ENCODE peak calls at places on chromosomes 16 and 17, in five cellular contexts. L, H, X, C and S are unnamed samples.
A peak's percentile ranks its signal among the peaks of the same experiment; 100 is the strongest.

GRCh38 chr17:6532441-6532885 is 23.9 kb downstream of the PITPNM3 start:
- DNase-seq in L (no peak), H (no peak), X (no peak), C (no peak), S (peak; percentile 51)

GRCh38 chr16:54939537-54940278 is 9.0 kb downstream of the IRX5 start:
- DNase-seq in L (no peak), H (no peak), X (no peak), C (no peak), S (no peak)

GRCh38 chr16:19555938-19556778 is 655 bp downstream of the VPS35L start:
- DNase-seq in L (no peak), H (no peak), X (peak; percentile 24), C (peak; percentile 61), S (peak; percentile 57)

GRCh38 chr17:33234930-33235685 is 58.0 kb downstream of the ASIC2 start:
- DNase-seq in L (peak; percentile 68), H (peak; percentile 79), X (peak; percentile 91), C (peak; percentile 90), S (peak; percentile 97)

GRCh38 chr17:40530531-40530987 is 29.1 kb upstream of the TNS4 start:
- DNase-seq in L (no peak), H (peak; percentile 9), X (no peak), C (no peak), S (no peak)

GRCh38 chr17:2954898-2955445 is 108.4 kb downstream of the OR1D5 start:
- DNase-seq in L (peak; percentile 80), H (no peak), X (peak; percentile 91), C (peak; percentile 97), S (peak; percentile 96)

GRCh38 chr17:79935845-79936470 is 96.7 kb upstream of the CBX4 start:
- DNase-seq in L (no peak), H (no peak), X (no peak), C (no peak), S (no peak)

GRCh38 chr17:78401246-78401645 is 22.8 kb downstream of the PGS1 start:
- DNase-seq in L (no peak), H (no peak), X (peak; percentile 56), C (no peak), S (no peak)

GRCh38 chr17:78391843-78392242 is 13.4 kb downstream of the PGS1 start:
- DNase-seq in L (no peak), H (no peak), X (peak; percentile 63), C (peak; percentile 59), S (peak; percentile 54)

GRCh38 chr16:2465653-2466415 is 5.3 kb upstream of the NTN3 start:
- DNase-seq in L (no peak), H (no peak), X (no peak), C (peak; percentile 20), S (no peak)

GRCh38 chr16:2468142-2468724 is 2.9 kb upstream of the NTN3 start:
- DNase-seq in L (no peak), H (no peak), X (no peak), C (no peak), S (no peak)

GRCh38 chr16:2466667-2467300 is 4.3 kb upstream of the NTN3 start:
- DNase-seq in L (no peak), H (no peak), X (no peak), C (no peak), S (no peak)

GRCh38 chr16:2468725-2469398 is 2.2 kb upstream of the NTN3 start:
- DNase-seq in L (no peak), H (peak; percentile 45), X (no peak), C (no peak), S (no peak)

DNA sequence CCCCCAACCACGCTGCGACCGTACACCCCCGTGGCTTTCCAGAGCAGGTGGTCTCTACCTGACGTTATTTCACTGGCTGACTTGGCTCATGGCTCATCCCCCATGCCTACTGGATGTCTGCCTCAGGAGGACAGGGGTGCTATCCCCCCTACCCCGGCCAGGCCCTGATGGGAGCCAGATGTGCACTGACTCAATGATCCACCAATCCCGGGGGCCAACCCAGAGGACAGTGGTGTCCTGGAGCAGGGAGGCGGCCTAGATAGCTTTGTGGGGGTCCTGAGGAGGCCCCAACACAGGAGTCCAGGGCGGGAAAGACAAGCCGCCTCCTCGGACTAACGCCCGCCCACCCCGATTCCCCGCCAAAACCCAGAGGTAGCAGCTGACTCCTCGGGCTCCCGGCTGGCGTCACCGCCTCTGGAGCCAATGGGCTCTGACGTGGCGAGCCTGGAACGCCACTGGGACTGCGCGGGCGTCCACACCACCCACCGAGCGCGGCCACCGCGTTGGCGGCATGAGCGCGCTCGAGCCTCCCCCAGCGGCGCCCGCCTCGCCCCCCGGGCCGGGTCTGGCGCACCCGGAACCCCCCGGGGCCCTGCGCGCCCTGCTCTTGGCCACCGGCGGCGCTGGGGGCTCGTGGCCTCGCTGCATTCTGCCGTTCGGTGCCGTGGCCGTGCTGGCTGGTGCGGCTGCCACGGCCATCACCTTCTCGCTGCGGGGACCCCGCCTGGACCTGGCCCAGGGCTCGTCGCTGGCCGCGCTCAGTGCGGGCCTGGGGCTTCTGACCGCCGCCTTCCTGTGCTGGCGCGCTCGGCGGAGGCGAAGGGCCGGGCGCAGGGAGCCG is 3.6 kb upstream of the NTN3 start:
- DNase-seq in L (no peak), H (peak; percentile 85), X (peak; percentile 72), C (peak; percentile 59), S (peak; percentile 78)
- TF ChIP-seq CTCF in L (no peak), H (no peak), X (no peak), C (no peak), S (no peak)

GRCh38 chr17:76453431-76453743 is 435 bp upstream of the UBE2O start:
- DNase-seq in L (no peak), H (no peak), X (no peak), C (no peak), S (no peak)

GRCh38 chr17:76452646-76453430 is at the start of gene UBE2O:
- DNase-seq in L (no peak), H (peak; percentile 90), X (peak; percentile 78), C (peak; percentile 84), S (peak; percentile 74)

GRCh38 chr17:76449126-76449525 is 3.8 kb downstream of the UBE2O start:
- DNase-seq in L (no peak), H (no peak), X (no peak), C (peak; percentile 48), S (peak; percentile 18)

GRCh38 chr17:76452102-76452645 is 778 bp downstream of the UBE2O start:
- DNase-seq in L (no peak), H (no peak), X (no peak), C (no peak), S (no peak)

DNA sequence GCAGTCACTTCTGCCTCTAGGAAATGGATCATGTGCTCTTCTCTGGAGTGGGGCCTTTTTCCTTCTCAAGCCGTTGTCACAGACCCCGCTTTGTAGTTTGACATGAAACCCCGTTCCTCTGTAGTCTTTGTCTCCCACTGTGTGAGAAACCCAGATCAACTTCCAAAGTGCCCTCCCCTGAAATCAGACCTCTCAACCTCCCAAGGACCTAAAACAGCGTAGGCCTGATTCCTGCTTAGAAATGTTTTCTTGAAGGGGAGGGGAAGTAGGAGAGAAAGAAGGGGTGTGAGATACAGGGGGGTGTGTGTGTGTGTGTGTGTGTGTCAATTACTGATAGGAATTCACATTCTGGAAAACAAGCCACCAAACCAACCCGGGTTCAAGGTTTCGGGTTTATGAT is 1.5 kb downstream of the UBE2O start:
- DNase-seq in L (no peak), H (no peak), X (no peak), C (no peak), S (no peak)
- H3K4me3 ChIP-seq in L (peak overlapping the region; percentile 83), H (no peak overlapping the region), X (peak overlapping the region; percentile 65), C (peak overlapping the region; percentile 61), S (peak overlapping the region; percentile 73)

DNA sequence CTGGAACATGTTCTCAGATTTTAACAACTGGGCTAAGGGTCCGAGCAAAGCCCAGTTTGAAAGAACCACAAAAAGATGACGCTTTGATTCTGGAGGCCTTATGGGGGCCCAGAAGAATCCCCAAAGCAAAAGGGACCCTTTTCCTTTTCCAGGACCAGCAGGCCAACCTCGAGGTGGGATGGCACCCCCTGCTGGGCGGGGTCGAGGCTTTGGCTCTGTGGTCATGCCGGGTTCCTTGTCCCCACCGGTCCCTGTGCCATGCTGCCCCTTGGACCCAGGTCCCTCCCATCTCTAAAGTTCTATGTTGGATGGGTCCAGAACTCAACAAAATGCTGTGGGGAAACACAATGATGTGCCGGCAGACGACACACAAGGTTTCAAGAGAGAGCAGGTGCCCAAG is 30.9 kb downstream of the TMEM204 start:
- DNase-seq in L (no peak), H (no peak), X (no peak), C (no peak), S (no peak)
- TF ChIP-seq CTCF in L (peak; percentile 29), H (peak; percentile 27), X (peak; percentile 17), C (peak; percentile 24), S (peak; percentile 11)

GRCh38 chr17:75821552-75821951 is 22.7 kb downstream of the UNC13D start:
- DNase-seq in L (no peak), H (peak; percentile 18), X (no peak), C (no peak), S (no peak)

GRCh38 chr17:75819116-75819515 is 25.1 kb downstream of the UNC13D start:
- DNase-seq in L (no peak), H (no peak), X (no peak), C (no peak), S (no peak)

GRCh38 chr17:75822119-75822799 is 21.9 kb downstream of the UNC13D start:
- DNase-seq in L (no peak), H (peak; percentile 33), X (no peak), C (no peak), S (no peak)

GRCh38 chr17:75819723-75820410 is 24.3 kb downstream of the UNC13D start:
- DNase-seq in L (no peak), H (peak; percentile 25), X (no peak), C (no peak), S (no peak)

GRCh38 chr17:75820411-75821080 is 23.7 kb downstream of the UNC13D start:
- DNase-seq in L (no peak), H (peak; percentile 13), X (no peak), C (no peak), S (no peak)
- H3K4me3 ChIP-seq in L (no peak overlapping the region), H (no peak overlapping the region), X (no peak overlapping the region), C (no peak overlapping the region), S (no peak overlapping the region)